ENCODE peak calls at places on chromosomes 5 and 9, in four cellular contexts. D is kidney glomerular epithelial cell; H is EL; K is effector memory CD8-positive, alpha-beta T cell. X is an unnamed sample.

GRCh38 chr5:58149345-58149744 is 310.5 kb downstream of the PLK2 start:
- DNase-seq in D (no peak), H (peak; percentile 44), K (no peak), X (peak; percentile 24)

GRCh38 chr9:101578378-101578777 is 16.4 kb downstream of the PPP3R2 start:
- DNase-seq in K (no peak), D (no peak), H (no peak), X (peak; percentile 9)

GRCh38 chr9:75001719-75002421 is 26.2 kb downstream of the CARNMT1 start:
- DNase-seq in K (peak; percentile 23), D (peak; percentile 76), H (peak; percentile 76), X (peak; percentile 91)

GRCh38 chr5:152125806-152126205 is 201.2 kb upstream of the GLRA1 start:
- DNase-seq in H (no peak), D (no peak), K (no peak), X (no peak)

GRCh38 chr5:160685695-160686094 is 166.3 kb downstream of the ATP10B start:
- DNase-seq in H (peak; percentile 1), K (no peak), D (no peak), X (no peak)

GRCh38 chr9:134326754-134327526 is 685 bp downstream of the RXRA start:
- DNase-seq in H (peak; percentile 52), D (no peak), K (no peak), X (peak; percentile 31)

GRCh38 chr9:38119570-38119969 is 50.5 kb upstream of the SHB start:
- DNase-seq in K (no peak), H (no peak), D (no peak), X (no peak)

GRCh38 chr5:122943050-122943698 is 93.4 kb downstream of the PPIC start:
- DNase-seq in K (no peak), D (no peak), H (no peak), X (no peak)

GRCh38 chr5:134255418-134256150 is 29.7 kb upstream of the PPP2CA start:
- DNase-seq in H (peak; percentile 67), D (no peak), K (no peak), X (peak; percentile 88)

GRCh38 chr5:156838966-156839365 is 11.1 kb upstream of the PPP1R2B start:
- DNase-seq in D (no peak), H (no peak), K (no peak), X (no peak)

GRCh38 chr5:123700624-123701023 is 188.6 kb downstream of the CSNK1G3 start:
- DNase-seq in H (peak; percentile 96), D (peak; percentile 99), K (no peak), X (peak; percentile 96)

GRCh38 chr9:109816490-109816889 is 36.5 kb downstream of the PALM2AKAP2 start:
- DNase-seq in K (no peak), D (peak; percentile 91), H (peak; percentile 100), X (peak; percentile 100)

GRCh38 chr5:39661026-39661779 is 236.4 kb upstream of the DAB2 start:
- DNase-seq in D (peak; percentile 57), K (no peak), H (peak; percentile 73), X (no peak)

GRCh38 chr5:152676177-152676576 is 271.1 kb upstream of the NMUR2 start:
- DNase-seq in D (no peak), H (no peak), K (no peak), X (no peak)

GRCh38 chr5:36606437-36607113 is at the start of gene SLC1A3:
- DNase-seq in D (peak; percentile 60), K (no peak), H (peak; percentile 79), X (peak; percentile 68)

GRCh38 chr5:169538935-169539334 is 44.6 kb upstream of the SPDL1 start:
- DNase-seq in K (no peak), H (no peak), D (no peak), X (no peak)

GRCh38 chr5:156634301-156634700 is 215.8 kb upstream of the PPP1R2B start:
- DNase-seq in K (no peak), H (no peak), D (no peak), X (no peak)

GRCh38 chr9:136542246-136543041 is 3.4 kb downstream of the NOTCH1 start:
- DNase-seq in K (no peak), D (no peak), H (no peak), X (no peak)

GRCh38 chr9:135108801-135109500 is 21.5 kb downstream of the OLFM1 start:
- DNase-seq in D (no peak), H (no peak), K (no peak), X (no peak)

GRCh38 chr5:172666251-172666650 is 25.2 kb downstream of the NEURL1B start:
- DNase-seq in K (no peak), D (no peak), H (no peak), X (peak; percentile 17)

GRCh38 chr9:1057910-1058309 is 7.8 kb downstream of the DMRT2 start:
- DNase-seq in K (no peak), D (no peak), H (no peak), X (no peak)

GRCh38 chr9:108125541-108125940 is 636.0 kb upstream of the KLF4 start:
- DNase-seq in D (no peak), H (no peak), K (no peak), X (no peak)

GRCh38 chr9:677461-678097 is 163.9 kb upstream of the DMRT1 start:
- DNase-seq in K (no peak), D (peak; percentile 24), H (no peak), X (no peak)

GRCh38 chr9:84671651-84672467 is 2.3 kb downstream of the NTRK2 start:
- DNase-seq in K (no peak), D (no peak), H (no peak), X (no peak)

X was measured in IMR-90.